ENCODE peak calls at places on chromosomes 12 and 14, in four cellular contexts. V is pancreas, P is psoas muscle, B is cardiac muscle cell. Z is an unnamed sample.

GRCh38 chr12:58465418-58465817 is 454.9 kb downstream of the LRIG3 start:
- DNase-seq in P (no peak), V (no peak), B (peak; percentile 30), Z (no peak)

GRCh38 chr14:100533647-100534485 is 53.4 kb downstream of the BEGAIN start:
- DNase-seq in B (peak; percentile 16), P (peak; percentile 9), V (peak; percentile 74), Z (no peak)

GRCh38 chr14:59918824-59919581 is 941 bp upstream of the LRRC9 start:
- DNase-seq in P (peak; percentile 14), V (no peak), B (peak; percentile 55), Z (no peak)

GRCh38 chr14:76174982-76175381 is 23.3 kb downstream of the GPATCH2L start:
- DNase-seq in B (no peak), P (no peak), V (no peak), Z (no peak)

GRCh38 chr12:127144770-127145169 is 1122.2 kb upstream of the TMEM132C start:
- DNase-seq in B (no peak), P (no peak), V (no peak), Z (no peak)

GRCh38 chr12:119235352-119235751 is 56.6 kb downstream of the HSPB8 start:
- DNase-seq in P (no peak), V (no peak), B (no peak), Z (no peak)

GRCh38 chr14:88746042-88746441 is 46.7 kb downstream of the EML5 start:
- DNase-seq in V (no peak), P (no peak), B (no peak), Z (no peak)

GRCh38 chr12:93763746-93764147 is 86.6 kb downstream of the CRADD start:
- DNase-seq in V (no peak), B (no peak), P (no peak), Z (no peak)

GRCh38 chr12:17992002-17992656 is 97.9 kb downstream of the RERGL start:
- DNase-seq in V (no peak), P (no peak), B (peak; percentile 46), Z (no peak)

GRCh38 chr14:53360821-53361220 is 207.7 kb upstream of the DDHD1 start:
- DNase-seq in P (no peak), B (no peak), V (no peak), Z (no peak)

GRCh38 chr12:22275847-22276246 is 58.7 kb downstream of the ST8SIA1 start:
- DNase-seq in V (peak; percentile 29), P (peak; percentile 91), B (peak; percentile 100), Z (peak; percentile 63)

GRCh38 chr12:79698966-79699365 is 8.2 kb upstream of the PAWR start:
- DNase-seq in V (no peak), P (no peak), B (no peak), Z (no peak)

GRCh38 chr14:24062216-24062980 is 9.0 kb upstream of the CPNE6 start:
- DNase-seq in V (peak; percentile 51), B (no peak), P (no peak), Z (no peak)

GRCh38 chr12:132262256-132263060 is 66.9 kb downstream of the GALNT9 start:
- DNase-seq in V (no peak), P (no peak), B (no peak), Z (no peak)

GRCh38 chr12:23368590-23368989 is 580.9 kb downstream of the SOX5 start:
- DNase-seq in B (no peak), P (no peak), V (no peak), Z (no peak)

GRCh38 chr12:115149685-115150378 is 465.9 kb upstream of the TBX3 start:
- DNase-seq in V (no peak), B (peak; percentile 77), P (no peak), Z (no peak)

GRCh38 chr12:64099430-64099829 is 122.7 kb downstream of the KICS2 start:
- DNase-seq in P (peak; percentile 57), V (no peak), B (peak; percentile 89), Z (no peak)

GRCh38 chr12:74066476-74066875 is 471.2 kb upstream of the ATXN7L3B start:
- DNase-seq in V (no peak), B (no peak), P (no peak), Z (no peak)

GRCh38 chr14:20622816-20623291 is 18.6 kb downstream of the OR6S1 start:
- DNase-seq in V (no peak), B (no peak), P (no peak), Z (no peak)

GRCh38 chr12:46455648-46456352 is 83.2 kb upstream of the SLC38A2 start:
- DNase-seq in B (no peak), V (peak; percentile 40), P (no peak), Z (no peak)

GRCh38 chr14:50831704-50832130 is 755 bp upstream of the NIN start:
- DNase-seq in P (no peak), B (no peak), V (no peak), Z (no peak)

GRCh38 chr14:50835280-50835679 is 4.3 kb upstream of the NIN start:
- DNase-seq in B (peak; percentile 50), V (no peak), P (no peak), Z (no peak)

GRCh38 chr14:50834802-50835276 is 3.9 kb upstream of the NIN start:
- DNase-seq in P (no peak), V (no peak), B (no peak), Z (no peak)

GRCh38 chr14:50830932-50831703 is at the start of gene NIN:
- DNase-seq in B (peak; percentile 86), V (peak; percentile 72), P (peak; percentile 82), Z (peak; percentile 73)

GRCh38 chr14:50832935-50833607 is 2.1 kb upstream of the NIN start:
- DNase-seq in B (no peak), V (no peak), P (no peak), Z (no peak)
- H3K4me1 ChIP-seq in B (no peaks in the 10 kb centered on the region), V (peaks cover 12% of the 10 kb centered on the region), P (peaks cover 17% of the 10 kb centered on the region), Z (no peaks in the 10 kb centered on the region)

DNA sequence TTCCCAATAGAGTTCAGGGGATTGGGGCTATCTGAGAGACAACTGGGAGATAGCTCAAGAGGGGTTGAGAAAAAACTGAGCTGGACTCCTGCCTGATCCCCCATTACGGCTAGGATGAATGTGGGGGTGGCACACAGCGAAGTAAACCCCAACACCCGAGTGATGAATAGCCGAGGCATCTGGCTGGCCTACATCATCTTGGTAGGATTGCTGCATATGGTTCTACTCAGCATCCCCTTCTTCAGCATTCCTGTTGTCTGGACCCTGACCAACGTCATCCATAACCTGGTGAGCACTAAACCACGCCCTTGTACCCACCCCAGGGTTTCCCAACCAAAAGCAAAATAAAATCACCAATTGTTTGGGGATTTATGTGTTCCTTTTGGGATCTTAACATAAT is 1.0 kb downstream of the ORMDL2 start:
- DNase-seq in V (no peak), B (no peak), P (no peak), Z (no peak)
- H3K4me3 ChIP-seq in V (no peak overlapping the region), B (peak overlapping the region; percentile 92), P (peak overlapping the region; percentile 84), Z (no peak overlapping the region)

GRCh38 chr12:128814411-128815261 is 9.1 kb downstream of the SLC15A4 start:
- DNase-seq in V (no peak), B (no peak), P (no peak), Z (no peak)

GRCh38 chr12:128813883-128814282 is 9.9 kb downstream of the SLC15A4 start:
- DNase-seq in V (no peak), P (no peak), B (no peak), Z (no peak)

GRCh38 chr12:128810182-128811127 is 13.3 kb downstream of the SLC15A4 start:
- DNase-seq in P (peak; percentile 79), B (no peak), V (no peak), Z (no peak)

GRCh38 chr12:128813392-128813791 is 10.4 kb downstream of the SLC15A4 start:
- DNase-seq in P (no peak), V (no peak), B (no peak), Z (no peak)

GRCh38 chr12:128811806-128812205 is 12.0 kb downstream of the SLC15A4 start:
- DNase-seq in P (no peak), V (no peak), B (no peak), Z (no peak)
- H3K4me1 ChIP-seq in P (peaks cover 72% of the 10 kb centered on the region), V (peaks cover 4% of the 10 kb centered on the region), B (peaks cover 10% of the 10 kb centered on the region), Z (peaks cover 11% of the 10 kb centered on the region)

DNA sequence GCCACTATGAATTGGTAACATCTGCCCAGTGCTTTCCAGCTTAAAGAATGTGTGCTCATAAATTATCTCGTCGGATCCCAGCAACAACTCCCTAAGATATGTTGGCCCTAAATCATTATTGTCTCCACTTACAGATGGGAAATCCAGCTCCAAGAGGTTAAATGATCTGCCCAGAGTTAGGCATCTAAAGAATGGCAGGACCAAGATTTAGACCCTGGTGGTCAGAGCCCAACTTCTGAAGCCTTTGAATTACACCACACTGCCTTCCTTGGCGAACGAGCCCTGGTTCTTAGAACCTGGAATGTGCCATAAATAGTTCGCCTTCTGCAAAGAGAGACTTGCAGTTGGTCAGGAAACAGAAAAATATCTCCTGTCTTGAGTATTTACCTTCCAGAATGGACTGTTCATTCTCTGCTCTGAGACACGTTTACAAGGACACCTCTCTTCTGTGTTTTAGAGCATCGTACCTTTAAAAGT is 20.2 kb upstream of the PLEK2 start:
- DNase-seq in B (no peak), V (no peak), P (no peak), Z (no peak)
- H3K4me3 ChIP-seq in B (no peak overlapping the region), V (no peak overlapping the region), P (no peak overlapping the region), Z (no peak overlapping the region)

GRCh38 chr14:68824517-68825347 is 31.9 kb upstream of the ZFP36L1 start:
- DNase-seq in B (peak; percentile 81), V (peak; percentile 81), P (peak; percentile 89), Z (peak; percentile 88)
- H3K4me1 ChIP-seq in B (peaks cover under 1% of the 10 kb centered on the region), V (no peaks in the 10 kb centered on the region), P (no peaks in the 10 kb centered on the region), Z (no peaks in the 10 kb centered on the region)

DNA sequence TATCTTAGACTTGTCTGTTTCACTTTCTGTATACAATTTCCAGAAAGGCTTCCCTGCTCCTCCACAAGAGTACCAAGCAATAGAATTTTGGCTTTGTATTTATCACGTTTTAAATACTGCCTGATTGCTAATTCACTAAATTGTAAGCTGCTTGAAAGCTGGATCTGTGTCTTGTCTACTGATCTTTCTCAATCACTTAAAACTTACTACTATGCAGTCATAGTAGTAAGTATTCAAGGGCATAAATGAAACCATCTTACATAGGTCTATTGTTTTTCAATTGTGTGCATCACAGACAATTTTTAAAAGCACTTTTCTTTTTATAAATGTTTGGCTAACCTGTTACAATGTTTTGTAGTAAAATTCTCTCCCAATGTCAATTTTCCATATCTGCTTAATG is 1.2 kb upstream of the GLIPR1L2 start:
- DNase-seq in V (no peak), B (no peak), P (no peak), Z (no peak)
- H3K4me3 ChIP-seq in V (no peak overlapping the region), B (no peak overlapping the region), P (peak overlapping the region; percentile 83), Z (no peak overlapping the region)

DNA sequence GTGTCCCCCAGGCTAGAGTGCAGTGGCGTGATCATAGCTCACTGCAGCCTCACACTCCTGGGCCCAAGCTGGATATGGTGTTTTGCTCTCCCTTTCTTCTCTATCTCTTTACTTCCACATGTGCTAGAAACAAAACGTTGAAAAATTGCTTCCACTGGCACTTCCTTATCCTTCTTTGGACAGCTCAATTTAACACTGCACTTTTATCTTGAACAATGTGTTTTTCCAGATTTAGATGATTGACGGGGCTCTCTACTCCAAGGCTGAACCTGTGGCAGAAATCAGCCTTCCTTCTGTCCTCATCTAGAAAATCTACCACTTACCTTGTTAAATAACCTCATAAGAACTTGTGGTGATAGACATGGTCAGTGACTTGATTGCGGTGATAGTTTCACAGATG is 165.1 kb downstream of the DAD1 start:
- DNase-seq in V (no peak), B (no peak), P (no peak), Z (no peak)
- H3K4me1 ChIP-seq in V (peaks cover 12% of the 10 kb centered on the region), B (no peaks in the 10 kb centered on the region), P (no peaks in the 10 kb centered on the region), Z (no peaks in the 10 kb centered on the region)

GRCh38 chr12:123305160-123305559 is 33.5 kb upstream of the CDK2AP1 start:
- DNase-seq in B (no peak), V (no peak), P (no peak), Z (no peak)
- H3K4me3 ChIP-seq in B (no peak overlapping the region), V (no peak overlapping the region), P (no peak overlapping the region), Z (no peak overlapping the region)

GRCh38 chr14:36823651-36824050 is 162.0 kb downstream of the PAX9 start:
- DNase-seq in B (no peak), P (no peak), V (no peak), Z (no peak)
- H3K4me1 ChIP-seq in B (peaks cover 8% of the 10 kb centered on the region), P (no peaks in the 10 kb centered on the region), V (no peaks in the 10 kb centered on the region), Z (no peaks in the 10 kb centered on the region)

Z was measured in lung.